ENCODE peak calls at places on chromosomes 12 and 14, in six cellular contexts. R, T, V, K, Z and J are unnamed samples.
A peak's percentile ranks its signal among the peaks of the same experiment; 100 is the strongest.

GRCh38 chr14:53304726-53305381 is 151.7 kb upstream of the DDHD1 start:
- DNase-seq in R (peak; percentile 5), K (no peak), Z (no peak), T (no peak), V (no peak), J (no peak)

GRCh38 chr14:63897706-63898105 is 44.9 kb downstream of the SYNE2 start:
- DNase-seq in Z (no peak), K (no peak), R (no peak), T (peak; percentile 6), V (no peak), J (no peak)

GRCh38 chr12:26748741-26749431 is 84.1 kb downstream of the ITPR2 start:
- DNase-seq in T (peak; percentile 40), K (no peak), Z (no peak), V (peak; percentile 58), R (no peak), J (no peak)

GRCh38 chr12:59382678-59383425 is 213.0 kb upstream of the SLC16A7 start:
- DNase-seq in R (no peak), K (no peak), T (peak; percentile 32), Z (no peak), V (no peak), J (no peak)

GRCh38 chr14:88682495-88683114 is 110.1 kb downstream of the EML5 start:
- DNase-seq in K (peak; percentile 65), Z (no peak), V (no peak), T (no peak), R (peak; percentile 4), J (peak; percentile 39)

GRCh38 chr14:50335389-50335788 is 23.3 kb downstream of the DMAC2L start:
- DNase-seq in K (peak; percentile 55), R (peak; percentile 89), Z (no peak), T (peak; percentile 32), V (no peak), J (peak; percentile 62)

GRCh38 chr12:56622535-56622934 is 7.6 kb downstream of the BAZ2A start:
- DNase-seq in V (no peak), Z (no peak), R (no peak), K (no peak), T (peak; percentile 25), J (no peak)

GRCh38 chr14:94936411-94936892 is 166.5 kb upstream of the GSC start:
- DNase-seq in K (peak; percentile 85), T (peak; percentile 77), V (no peak), Z (no peak), R (peak; percentile 15), J (peak; percentile 77)

GRCh38 chr12:101703487-101703886 is 6.0 kb downstream of the CHPT1 start:
- DNase-seq in K (no peak), Z (no peak), R (no peak), V (no peak), T (no peak), J (no peak)

GRCh38 chr12:12506541-12506940 is 56.1 kb downstream of the DUSP16 start:
- DNase-seq in T (peak; percentile 77), K (no peak), V (no peak), R (peak; percentile 24), Z (no peak), J (peak; percentile 52)

GRCh38 chr12:12505544-12506501 is 56.8 kb downstream of the DUSP16 start:
- DNase-seq in K (peak; percentile 77), Z (peak; percentile 42), T (peak; percentile 89), V (no peak), R (no peak), J (peak; percentile 37)

GRCh38 chr12:12508612-12509011 is 54.1 kb downstream of the DUSP16 start:
- DNase-seq in V (no peak), T (peak; percentile 69), Z (no peak), K (no peak), R (no peak), J (no peak)

GRCh38 chr12:12510141-12510540 is 52.5 kb downstream of the DUSP16 start:
- DNase-seq in R (no peak), K (no peak), T (peak; percentile 92), V (peak; percentile 64), Z (no peak), J (no peak)

DNA sequence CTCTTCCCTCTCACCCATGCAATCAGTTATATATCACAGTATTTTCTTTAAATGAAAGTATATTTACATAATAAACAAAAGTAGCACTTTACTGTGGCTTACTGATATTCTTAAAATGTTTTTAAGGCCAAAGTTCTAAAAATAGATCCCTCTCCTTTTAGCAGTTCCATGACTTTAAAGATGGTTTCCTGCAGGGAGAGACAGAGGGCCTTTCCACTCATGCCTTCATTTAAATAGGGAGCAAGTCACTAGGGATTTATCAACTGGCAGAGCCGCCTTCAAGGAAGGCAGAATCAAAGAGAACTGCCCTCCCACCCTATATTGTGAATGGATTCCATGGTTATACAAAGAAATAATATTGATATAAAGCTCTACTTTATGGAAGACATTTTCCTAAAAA is 55.5 kb downstream of the DUSP16 start:
- DNase-seq in T (no peak), K (no peak), R (no peak), V (no peak), Z (no peak), J (no peak)
- H3K4me1 ChIP-seq in T (peaks cover 62% of the 10 kb centered on the region), K (peaks cover 57% of the 10 kb centered on the region), R (peaks cover 24% of the 10 kb centered on the region), V (peaks cover 15% of the 10 kb centered on the region), Z (peaks cover 11% of the 10 kb centered on the region), J (peaks cover 33% of the 10 kb centered on the region)

DNA sequence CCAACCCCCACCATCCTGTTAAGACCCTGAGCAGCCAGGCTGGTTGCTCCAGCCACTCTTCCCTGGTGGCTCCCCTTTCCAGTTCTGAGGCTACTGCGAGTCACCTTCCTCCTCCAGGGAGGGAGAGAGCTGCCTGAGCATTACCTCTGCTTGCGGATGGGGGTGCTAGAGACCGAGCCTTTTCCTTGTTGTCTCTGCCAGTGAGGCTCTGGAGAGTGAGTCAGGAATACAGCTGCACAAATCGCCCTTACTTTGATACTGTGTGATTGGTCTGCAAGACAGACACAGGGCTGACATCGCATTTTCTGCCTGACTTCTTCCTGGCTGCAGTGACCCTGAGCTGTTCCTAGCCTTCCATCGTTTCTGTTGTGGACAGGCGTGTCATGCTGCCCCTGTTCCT is 94.3 kb downstream of the SLC25A47 start:
- DNase-seq in Z (no peak), K (peak; percentile 85), R (peak; percentile 84), T (peak; percentile 97), V (peak; percentile 94), J (peak; percentile 88)
- TF ChIP-seq EZH2phosphoT487 in Z (no peak), K (no peak), R (no peak), T (no peak), V (no peak), J (no peak)

GRCh38 chr14:101966742-101967141 is 2.4 kb downstream of the DYNC1H1 start:
- DNase-seq in V (peak; percentile 30), R (no peak), T (no peak), Z (no peak), K (no peak), J (no peak)

GRCh38 chr14:101972126-101972785 is 7.9 kb downstream of the DYNC1H1 start:
- DNase-seq in T (peak; percentile 100), R (no peak), V (peak; percentile 100), K (peak; percentile 37), Z (no peak), J (peak; percentile 93)

GRCh38 chr14:101968186-101968585 is 3.8 kb downstream of the DYNC1H1 start:
- DNase-seq in V (no peak), T (no peak), Z (no peak), K (no peak), R (no peak), J (no peak)

GRCh38 chr14:101970830-101971400 is 6.5 kb downstream of the DYNC1H1 start:
- DNase-seq in R (no peak), Z (no peak), V (no peak), K (no peak), T (no peak), J (no peak)

DNA sequence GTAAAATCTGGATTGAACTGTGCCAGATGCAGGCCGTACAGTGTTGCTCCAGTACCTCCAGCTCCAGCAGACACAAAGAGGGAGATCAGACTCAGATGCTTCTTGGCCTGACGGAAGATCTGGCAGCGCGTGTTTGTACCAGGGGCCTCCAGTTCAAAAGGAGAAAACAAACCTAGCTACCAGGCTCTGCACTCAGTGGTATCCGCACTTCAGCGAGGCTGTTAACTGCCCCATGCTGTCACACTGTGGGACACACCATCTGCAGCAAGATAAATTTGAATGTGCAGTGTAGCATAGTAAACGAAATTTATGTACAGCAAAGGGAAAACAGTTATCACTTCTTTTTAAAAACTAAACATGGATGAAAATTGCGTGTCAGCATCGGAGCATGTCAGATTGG is 5.1 kb downstream of the DYNC1H1 start:
- DNase-seq in Z (peak; percentile 60), T (no peak), V (no peak), K (no peak), R (no peak), J (no peak)
- H3K4me1 ChIP-seq in Z (peaks cover 30% of the 10 kb centered on the region), T (peaks cover 58% of the 10 kb centered on the region), V (peaks cover 57% of the 10 kb centered on the region), K (peaks cover 27% of the 10 kb centered on the region), R (peaks cover 16% of the 10 kb centered on the region), J (peaks cover 17% of the 10 kb centered on the region)

GRCh38 chr12:27785882-27786570 is 6.0 kb upstream of the MANSC4 start:
- DNase-seq in T (peak; percentile 71), V (peak; percentile 93), Z (no peak), R (no peak), K (no peak), J (no peak)
- TF ChIP-seq EZH2phosphoT487 in T (no peak), V (no peak), Z (no peak), R (no peak), K (no peak), J (no peak)

GRCh38 chr14:105179191-105179590 is 1.9 kb downstream of the NUDT14 start:
- DNase-seq in R (no peak), T (no peak), Z (no peak), V (no peak), K (no peak), J (no peak)
- H3K4me1 ChIP-seq in R (peaks cover 4% of the 10 kb centered on the region), T (no peaks in the 10 kb centered on the region), Z (peaks cover 47% of the 10 kb centered on the region), V (peaks cover 8% of the 10 kb centered on the region), K (no peaks in the 10 kb centered on the region), J (peaks cover 8% of the 10 kb centered on the region)

GRCh38 chr12:57864811-57865751 is 18.6 kb upstream of the CTDSP2 start:
- DNase-seq in K (no peak), V (peak; percentile 77), R (peak; percentile 67), Z (no peak), T (peak; percentile 95), J (peak; percentile 87)
- TF ChIP-seq EZH2phosphoT487 in K (no peak), V (no peak), R (no peak), Z (no peak), T (no peak), J (no peak)

DNA sequence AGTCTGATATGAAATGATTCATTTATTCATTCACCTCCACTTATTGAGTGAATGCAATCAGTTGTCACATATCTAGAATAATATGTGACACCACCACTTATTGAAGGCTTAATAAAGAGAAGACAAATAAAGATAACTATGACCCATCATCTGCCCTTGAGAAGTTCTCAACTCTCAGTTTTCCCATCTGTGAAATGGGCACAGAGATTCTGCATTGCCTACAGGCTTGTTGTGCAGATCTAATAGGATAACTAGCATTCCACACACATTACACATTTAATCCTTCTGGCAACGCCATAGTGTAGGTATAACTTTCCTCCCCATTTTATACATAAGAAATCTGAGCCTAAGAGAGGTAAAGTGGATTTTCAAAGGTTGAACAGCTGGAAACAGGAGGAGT is 84.2 kb upstream of the FICD start:
- DNase-seq in K (no peak), Z (no peak), V (no peak), T (no peak), R (no peak), J (no peak)
- H3K4me1 ChIP-seq in K (no peaks in the 10 kb centered on the region), Z (no peaks in the 10 kb centered on the region), V (no peaks in the 10 kb centered on the region), T (no peaks in the 10 kb centered on the region), R (peaks cover 12% of the 10 kb centered on the region), J (no peaks in the 10 kb centered on the region)